ENCODE peak calls at places on chromosomes 11 and 22, in seven cellular contexts. M, V, U, P, W, Y and K are unnamed samples.

GRCh38 chr11:114243461-114244372 is 52.5 kb upstream of the NNMT start:
- DNase-seq in M (no peak), V (no peak), U (no peak), P (no peak), W (peak), Y (no peak), K (no peak)

GRCh38 chr11:34987617-34988016 is 71.2 kb downstream of the PDHX start:
- DNase-seq in M (no peak), V (no peak), U (no peak), P (no peak), W (no peak), Y (no peak), K (peak)

GRCh38 chr22:40250608-40251007 is 72.9 kb downstream of the TNRC6B start:
- DNase-seq in M (no peak), V (no peak), U (no peak), P (no peak), W (no peak), Y (no peak), K (no peak)

GRCh38 chr22:26479043-26479791 is 4.4 kb downstream of the HPS4 start:
- DNase-seq in M (peak), V (no peak), U (no peak), P (no peak), W (no peak), Y (no peak), K (peak)

GRCh38 chr11:112541140-112541901 is 280.7 kb upstream of the PLET1 start:
- DNase-seq in M (no peak), V (no peak), U (peak), P (no peak), W (no peak), Y (no peak), K (no peak)

GRCh38 chr11:7430496-7430895 is 54.8 kb upstream of the OLFML1 start:
- DNase-seq in M (no peak), V (no peak), U (no peak), P (no peak), W (no peak), Y (no peak), K (no peak)

GRCh38 chr11:1822648-1823375 is 12.0 kb upstream of the SYT8 start:
- DNase-seq in M (no peak), V (no peak), U (no peak), P (no peak), W (no peak), Y (no peak), K (no peak)

GRCh38 chr11:2378527-2379210 is 1.6 kb downstream of the CD81 start:
- DNase-seq in M (no peak), V (peak), U (no peak), P (no peak), W (no peak), Y (no peak), K (no peak)

GRCh38 chr11:47768090-47768620 is 1.0 kb upstream of the FNBP4 start:
- DNase-seq in M (no peak), V (peak), U (peak), P (peak), W (peak), Y (no peak), K (peak)

GRCh38 chr11:46208803-46209202 is 68.7 kb upstream of the CREB3L1 start:
- DNase-seq in M (no peak), V (no peak), U (no peak), P (no peak), W (no peak), Y (no peak), K (no peak)

GRCh38 chr22:47351836-47352579 is 589.6 kb downstream of the TBC1D22A start:
- DNase-seq in M (no peak), V (no peak), U (no peak), P (no peak), W (no peak), Y (no peak), K (no peak)

GRCh38 chr11:95659088-95659487 is 130.5 kb downstream of the FAM76B start:
- DNase-seq in M (no peak), V (no peak), U (no peak), P (no peak), W (no peak), Y (no peak), K (no peak)

GRCh38 chr11:15971215-15971546 is 385.2 kb downstream of the SOX6 start:
- DNase-seq in M (no peak), V (no peak), U (no peak), P (no peak), W (no peak), Y (no peak), K (no peak)

GRCh38 chr11:15969281-15969680 is 387.1 kb downstream of the SOX6 start:
- DNase-seq in M (peak), V (no peak), U (no peak), P (peak), W (peak), Y (no peak), K (peak)

GRCh38 chr11:15968461-15969130 is 387.8 kb downstream of the SOX6 start:
- DNase-seq in M (no peak), V (no peak), U (peak), P (no peak), W (peak), Y (no peak), K (no peak)

GRCh38 chr11:15970506-15971214 is 385.7 kb downstream of the SOX6 start:
- DNase-seq in M (no peak), V (no peak), U (no peak), P (no peak), W (no peak), Y (no peak), K (no peak)

DNA sequence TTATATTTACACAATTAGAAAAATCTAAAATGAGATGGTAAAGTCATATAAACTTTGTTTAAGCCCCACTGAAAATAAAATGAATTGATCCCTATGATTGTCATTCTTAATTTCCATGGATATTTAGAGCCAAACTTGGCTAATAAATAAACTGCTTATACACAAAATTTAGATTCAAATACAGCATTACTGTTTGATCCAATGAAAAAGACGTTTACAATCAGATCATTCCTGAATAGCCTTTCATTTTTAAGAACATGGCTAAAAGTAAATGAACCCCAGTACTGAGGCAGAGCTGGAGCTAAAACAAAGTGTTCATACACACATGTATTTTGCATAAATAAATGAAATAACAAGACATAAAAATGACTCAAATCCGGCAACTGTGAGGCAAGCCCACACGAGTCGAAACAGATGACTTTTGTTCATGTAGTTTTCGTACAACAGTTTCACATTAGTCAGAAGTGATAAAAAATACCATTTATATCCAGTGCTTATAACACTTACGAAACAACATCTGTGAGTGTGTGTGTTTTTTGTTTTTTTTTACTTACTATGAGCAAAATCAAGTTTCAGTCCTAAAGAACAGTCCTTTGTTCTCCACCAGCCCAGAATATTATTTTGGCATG is 386.5 kb downstream of the SOX6 start:
- DNase-seq in M (no peak), V (no peak), U (no peak), P (no peak), W (no peak), Y (no peak), K (no peak)
- H3K27ac ChIP-seq in M (no peak), V (peak), U (no peak), P (peak), W (peak), Y (no peak), K (no peak)

DNA sequence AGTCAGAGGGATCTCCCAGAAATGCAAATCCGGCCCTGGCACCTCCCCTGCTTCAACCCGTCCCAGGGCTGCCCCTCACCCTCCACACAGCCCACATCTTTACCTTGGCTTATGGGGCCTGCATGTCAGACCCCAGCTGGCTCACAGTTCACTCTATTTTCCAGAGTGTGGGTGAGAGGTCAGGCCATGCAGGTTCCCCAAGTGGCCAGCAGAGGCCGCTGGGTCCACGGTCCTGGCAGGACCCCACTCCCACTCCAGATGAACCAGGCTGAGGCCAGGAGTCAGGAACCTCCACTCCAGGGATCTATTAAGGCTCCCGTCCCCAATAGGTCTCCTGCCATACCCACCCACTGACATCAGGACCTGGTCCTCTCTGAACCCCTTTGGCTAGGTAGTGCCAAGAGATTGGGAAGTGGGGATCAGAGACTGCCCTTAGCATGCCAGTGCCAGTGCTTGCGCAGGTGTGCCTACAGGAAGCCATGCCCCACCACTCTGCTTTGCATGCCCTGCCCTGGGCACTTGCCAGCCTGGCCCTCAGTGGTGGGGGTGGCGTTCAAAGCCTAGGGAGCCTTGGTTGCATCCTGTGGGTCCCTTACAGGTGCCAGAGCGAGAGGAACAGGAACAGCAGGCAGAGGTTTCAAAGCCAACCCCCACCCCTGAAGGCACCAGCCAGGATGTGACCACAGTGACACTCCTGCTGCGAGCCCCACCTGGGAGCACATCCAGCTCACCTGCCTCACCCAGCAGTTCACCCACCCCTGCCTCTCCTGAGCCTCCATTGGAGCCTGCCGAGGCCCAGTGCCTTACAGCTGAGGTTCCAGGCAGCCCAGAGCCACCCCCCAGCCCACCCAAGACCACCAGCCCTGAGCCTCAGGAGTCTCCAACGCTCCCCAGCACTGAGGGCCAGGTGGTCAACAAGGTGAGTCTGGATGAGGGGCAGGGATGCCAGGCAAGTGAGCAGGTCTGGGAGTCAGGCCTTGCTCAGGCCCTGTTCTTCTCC is 8.3 kb downstream of the SMTN start:
- DNase-seq in M (no peak), V (peak), U (peak), P (no peak), W (peak), Y (no peak), K (peak)
- TF ChIP-seq REST in M (no peak), V (no peak), U (no peak), P (no peak), W (no peak), Y (no peak), K (no peak)

DNA sequence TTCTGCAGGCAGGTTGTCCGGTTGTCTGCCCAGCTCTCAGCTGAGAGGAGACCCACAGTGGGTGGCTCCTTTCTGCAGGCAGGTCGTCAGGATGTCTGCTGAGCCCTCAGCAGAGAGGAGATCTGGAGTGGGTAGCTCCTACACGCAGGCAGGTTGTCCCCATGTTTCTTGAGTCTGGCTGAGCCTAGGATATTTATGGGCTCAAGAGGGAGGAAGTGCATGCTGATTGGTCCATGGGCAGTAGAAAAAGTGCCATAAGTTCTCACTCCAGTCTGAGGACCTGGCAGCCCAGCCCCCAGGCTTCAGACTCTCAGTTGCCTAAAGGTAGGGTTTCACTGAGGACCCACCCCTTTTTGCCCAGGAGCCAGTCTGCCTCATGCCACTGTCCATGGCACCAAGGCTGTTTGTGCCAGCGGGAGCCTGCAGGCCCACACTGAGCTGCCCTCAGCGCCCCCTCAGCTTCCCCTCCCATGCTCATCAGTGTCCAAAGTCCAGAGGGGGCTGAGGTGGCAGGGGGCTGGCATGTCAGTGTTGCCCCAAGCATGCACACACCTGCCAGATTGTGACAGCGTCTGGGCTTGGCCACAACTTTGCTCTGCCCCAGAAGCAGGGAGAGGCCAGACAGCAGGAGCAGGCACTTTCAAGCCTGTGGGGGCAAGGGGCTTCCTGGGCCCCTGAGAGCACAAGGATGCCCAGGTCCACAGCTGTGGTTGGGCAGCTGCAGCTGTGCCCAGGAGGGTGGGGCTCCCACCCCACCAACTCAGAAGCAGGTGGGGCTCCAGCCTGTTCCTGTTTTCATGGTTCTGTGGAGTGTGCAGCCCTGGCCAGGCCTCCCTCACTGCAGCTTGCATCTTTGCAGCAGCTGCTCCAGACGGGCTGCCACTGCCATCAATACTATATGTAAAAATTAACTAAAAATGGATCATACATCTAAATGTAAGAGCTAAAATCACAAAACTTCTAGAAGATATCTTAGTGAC is 3.8 kb upstream of the RNF141 start:
- DNase-seq in M (no peak), V (no peak), U (no peak), P (no peak), W (no peak), Y (no peak), K (peak)
- TF ChIP-seq POLR2AphosphoS5 in M (no peak), V (no peak), U (no peak), P (no peak), W (no peak), Y (no peak), K (peak)

DNA sequence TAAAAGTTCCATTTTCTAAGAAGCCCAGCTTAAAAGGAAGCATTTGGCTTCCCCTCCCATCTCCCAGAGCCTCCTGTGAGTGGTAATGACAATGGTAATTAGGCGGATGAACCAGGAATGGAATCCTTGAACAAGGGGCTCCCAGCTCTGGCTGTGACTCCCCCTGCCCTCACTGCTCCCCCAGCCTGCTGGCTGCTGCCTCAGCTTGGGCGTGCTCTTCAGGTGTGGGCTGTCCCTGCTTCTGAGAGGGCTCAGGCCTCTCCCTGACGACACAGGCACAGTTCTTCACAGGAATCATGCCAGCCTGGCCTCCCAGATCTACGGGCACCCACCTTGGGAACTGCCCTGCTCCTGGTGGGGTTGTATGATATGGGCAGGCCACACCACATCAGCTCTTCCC is 81.7 kb upstream of the NARS2 start:
- DNase-seq in M (no peak), V (no peak), U (no peak), P (no peak), W (no peak), Y (no peak), K (no peak)
- H3K27ac ChIP-seq in M (no peak), V (no peak), U (no peak), P (no peak), W (no peak), Y (no peak), K (no peak)

GRCh38 chr11:134666273-134667174 is 254.5 kb upstream of the B3GAT1 start:
- DNase-seq in M (no peak), V (no peak), U (no peak), P (no peak), W (no peak), Y (no peak), K (no peak)
- TF ChIP-seq REST in M (no peak), V (no peak), U (no peak), P (no peak), W (no peak), Y (no peak), K (no peak)

GRCh38 chr11:107566569-107566968 is 1.0 kb upstream of the ALKBH8 start:
- DNase-seq in M (no peak), V (no peak), U (no peak), P (no peak), W (no peak), Y (no peak), K (no peak)
- TF ChIP-seq POLR2AphosphoS5 in M (no peak), V (no peak), U (no peak), P (no peak), W (no peak), Y (no peak), K (no peak)

GRCh38 chr22:41437198-41437597 is 9.4 kb downstream of the TOB2 start:
- DNase-seq in M (no peak), V (no peak), U (no peak), P (no peak), W (no peak), Y (no peak), K (no peak)
- H3K27ac ChIP-seq in M (no peak), V (no peak), U (no peak), P (no peak), W (no peak), Y (peak), K (no peak)

DNA sequence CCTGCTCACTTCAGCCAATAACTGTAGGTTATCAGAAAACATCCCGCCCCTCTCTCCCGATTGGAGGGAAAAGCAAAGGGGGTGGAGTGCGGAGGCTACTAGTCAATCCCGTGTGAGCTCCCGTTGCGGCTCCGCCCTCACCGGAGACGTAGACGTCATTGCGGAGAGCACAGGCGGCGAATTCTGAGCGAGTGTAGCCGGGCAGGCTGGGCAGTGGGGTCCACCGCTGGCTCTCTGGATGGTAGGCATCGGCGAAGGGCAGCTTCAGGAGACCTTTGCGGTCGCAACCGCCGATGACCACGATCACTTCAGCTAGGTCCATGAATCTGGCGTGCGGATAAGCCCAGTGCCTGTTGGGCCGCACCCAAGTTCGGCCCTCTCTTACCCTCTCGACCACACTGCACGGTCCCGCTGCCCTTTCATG is 4.7 kb downstream of the KLHL35 start:
- DNase-seq in M (peak), V (peak), U (peak), P (no peak), W (peak), Y (no peak), K (no peak)
- TF ChIP-seq REST in M (no peak), V (no peak), U (no peak), P (no peak), W (no peak), Y (no peak), K (no peak)

DNA sequence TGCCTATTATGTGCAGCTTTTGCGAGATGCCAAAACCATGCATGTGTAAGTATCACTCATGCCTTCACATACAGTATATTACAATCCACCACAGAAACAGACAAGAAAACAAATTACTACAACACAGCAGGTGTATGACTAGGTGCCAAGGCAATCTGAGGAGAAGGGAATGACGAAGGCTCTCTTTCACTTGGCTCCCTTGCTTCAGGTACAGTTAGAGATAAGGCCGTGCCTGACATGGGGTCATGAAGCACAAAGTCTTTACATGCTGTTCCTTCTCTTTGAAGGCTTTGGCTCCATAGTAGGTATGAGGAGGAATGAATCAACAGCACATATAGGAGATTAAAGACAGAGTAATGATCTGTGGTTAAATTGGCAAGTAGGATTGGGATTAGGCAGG is 65.2 kb upstream of the FSHB start:
- DNase-seq in M (no peak), V (no peak), U (no peak), P (no peak), W (no peak), Y (no peak), K (no peak)
- TF ChIP-seq POLR2AphosphoS5 in M (no peak), V (no peak), U (no peak), P (no peak), W (no peak), Y (no peak), K (no peak)